ENCODE peak calls at places on chromosomes 2 and 18, in seven cellular contexts. One of them, this sample, is unnamed.

GRCh38 chr2:20506281-20506685 is 59.4 kb downstream of the RHOB start:
- DNase-seq in thoracic aorta: no peak
- DNase-seq in aorta: no peak
- DNase-seq in heart right ventricle: no peak
- DNase-seq in ovary: no peak
- DNase-seq in OCI-LY7: no peak
- DNase-seq in Peyer's patch: no peak
- DNase-seq in this sample: no peak

GRCh38 chr18:6885992-6886823 is 156.7 kb downstream of the ARHGAP28 start:
- DNase-seq in aorta: no peak
- DNase-seq in heart right ventricle: peak; percentile 67
- DNase-seq in ovary: peak; percentile 50
- DNase-seq in Peyer's patch: no peak
- DNase-seq in OCI-LY7: peak; percentile 41
- DNase-seq in thoracic aorta: no peak
- DNase-seq in this sample: peak; percentile 67

GRCh38 chr2:120283649-120284048 is 31.0 kb downstream of the RALB start:
- DNase-seq in OCI-LY7: no peak
- DNase-seq in thoracic aorta: no peak
- DNase-seq in Peyer's patch: no peak
- DNase-seq in ovary: no peak
- DNase-seq in heart right ventricle: no peak
- DNase-seq in aorta: no peak
- DNase-seq in this sample: no peak

GRCh38 chr2:224876522-224876921 is 160.4 kb upstream of the CCDC195 start:
- DNase-seq in aorta: no peak
- DNase-seq in OCI-LY7: no peak
- DNase-seq in thoracic aorta: no peak
- DNase-seq in Peyer's patch: no peak
- DNase-seq in ovary: no peak
- DNase-seq in heart right ventricle: no peak
- DNase-seq in this sample: no peak

GRCh38 chr2:108630567-108631405 is 88.5 kb upstream of the RANBP2 start:
- DNase-seq in Peyer's patch: no peak
- DNase-seq in thoracic aorta: no peak
- DNase-seq in ovary: no peak
- DNase-seq in OCI-LY7: no peak
- DNase-seq in heart right ventricle: no peak
- DNase-seq in aorta: no peak
- DNase-seq in this sample: no peak

GRCh38 chr2:88131999-88132368 is 4.1 kb upstream of the FABP1 start:
- DNase-seq in Peyer's patch: no peak
- DNase-seq in aorta: no peak
- DNase-seq in ovary: no peak
- DNase-seq in OCI-LY7: no peak
- DNase-seq in heart right ventricle: no peak
- DNase-seq in thoracic aorta: no peak
- DNase-seq in this sample: no peak

GRCh38 chr2:237711458-237712150 is 84.2 kb downstream of the LRRFIP1 start:
- DNase-seq in ovary: no peak
- DNase-seq in thoracic aorta: no peak
- DNase-seq in heart right ventricle: no peak
- DNase-seq in aorta: no peak
- DNase-seq in Peyer's patch: no peak
- DNase-seq in OCI-LY7: no peak
- DNase-seq in this sample: no peak

GRCh38 chr18:23632615-23633014 is 30.1 kb downstream of the ANKRD29 start:
- DNase-seq in OCI-LY7: no peak
- DNase-seq in ovary: no peak
- DNase-seq in aorta: no peak
- DNase-seq in Peyer's patch: no peak
- DNase-seq in thoracic aorta: no peak
- DNase-seq in heart right ventricle: no peak
- DNase-seq in this sample: no peak

GRCh38 chr2:96114546-96114902 is 1.8 kb downstream of the ADRA2B start:
- DNase-seq in thoracic aorta: no peak
- DNase-seq in heart right ventricle: no peak
- DNase-seq in aorta: peak; percentile 40
- DNase-seq in ovary: no peak
- DNase-seq in OCI-LY7: no peak
- DNase-seq in Peyer's patch: no peak
- DNase-seq in this sample: no peak

GRCh38 chr2:96116879-96117533 is 635 bp upstream of the ADRA2B start:
- DNase-seq in thoracic aorta: no peak
- DNase-seq in ovary: no peak
- DNase-seq in Peyer's patch: peak; percentile 77
- DNase-seq in heart right ventricle: peak; percentile 30
- DNase-seq in OCI-LY7: peak; percentile 70
- DNase-seq in aorta: peak; percentile 64
- DNase-seq in this sample: peak; percentile 54

GRCh38 chr2:96116424-96116878 is at the start of gene ADRA2B:
- DNase-seq in thoracic aorta: no peak
- DNase-seq in OCI-LY7: peak; percentile 44
- DNase-seq in ovary: no peak
- DNase-seq in heart right ventricle: peak; percentile 68
- DNase-seq in Peyer's patch: peak; percentile 88
- DNase-seq in aorta: peak; percentile 76
- DNase-seq in this sample: peak; percentile 80

GRCh38 chr2:96114903-96115581 is 1.3 kb downstream of the ADRA2B start:
- DNase-seq in ovary: no peak
- DNase-seq in heart right ventricle: no peak
- DNase-seq in thoracic aorta: no peak
- DNase-seq in Peyer's patch: peak; percentile 34
- DNase-seq in OCI-LY7: no peak
- DNase-seq in aorta: peak; percentile 41
- DNase-seq in this sample: no peak

DNA sequence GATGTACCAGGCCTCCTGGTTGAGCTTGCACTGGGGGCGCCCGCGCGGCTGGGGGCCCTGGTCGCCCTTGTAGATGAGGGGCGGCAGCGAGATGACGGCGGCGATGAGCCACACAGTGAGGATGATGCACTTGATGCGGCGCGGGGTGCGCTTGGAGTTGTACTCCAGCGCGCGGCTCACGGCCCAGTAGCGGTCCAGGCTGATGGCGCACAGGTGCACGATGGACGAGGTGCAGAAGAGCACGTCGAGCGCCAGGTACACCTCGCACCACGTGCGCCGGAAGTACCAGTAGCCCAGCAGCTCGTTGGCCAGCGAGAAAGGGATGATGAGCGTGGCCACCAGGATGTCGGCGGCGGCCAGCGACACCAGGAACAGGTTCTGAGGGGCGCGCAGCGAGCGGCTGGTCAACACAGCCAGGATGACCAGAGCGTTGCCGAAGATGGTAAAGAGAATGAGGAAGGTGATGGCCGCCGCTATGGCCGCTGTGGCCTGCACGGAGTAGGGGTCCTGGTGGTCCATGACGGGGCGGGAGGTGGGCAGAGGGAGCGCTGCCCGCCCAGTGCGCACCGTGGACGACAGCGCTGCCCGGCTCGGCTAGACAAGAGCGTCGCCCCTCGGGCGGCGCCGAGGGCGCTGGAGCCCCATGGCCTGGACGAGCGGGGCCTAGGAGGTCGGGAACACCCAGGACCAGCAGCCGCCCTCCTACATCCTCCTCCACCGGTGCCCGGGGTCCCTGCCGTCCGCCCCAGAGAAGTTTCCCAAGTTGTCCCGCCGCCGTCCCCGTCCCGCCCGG is 544 bp downstream of the ADRA2B start:
- DNase-seq in thoracic aorta: no peak
- DNase-seq in heart right ventricle: no peak
- DNase-seq in aorta: peak; percentile 50
- DNase-seq in ovary: no peak
- DNase-seq in OCI-LY7: no peak
- DNase-seq in Peyer's patch: peak; percentile 35
- DNase-seq in this sample: no peak
- H3K27ac ChIP-seq in thoracic aorta: no peak overlapping the region
- H3K27ac ChIP-seq in heart right ventricle: peak overlapping the region; percentile 64
- H3K27ac ChIP-seq in aorta: no peak overlapping the region
- H3K27ac ChIP-seq in ovary: no peak overlapping the region
- H3K27ac ChIP-seq in OCI-LY7: no peak overlapping the region
- H3K27ac ChIP-seq in Peyer's patch: peak overlapping the region; percentile 75
- H3K27ac ChIP-seq in this sample: no peak overlapping the region

GRCh38 chr2:96903318-96903717 is 33.4 kb upstream of the SEMA4C start:
- DNase-seq in aorta: no peak
- DNase-seq in thoracic aorta: no peak
- DNase-seq in heart right ventricle: no peak
- DNase-seq in OCI-LY7: no peak
- DNase-seq in Peyer's patch: no peak
- DNase-seq in ovary: no peak
- DNase-seq in this sample: no peak

GRCh38 chr2:96909651-96910050 is 39.8 kb upstream of the SEMA4C start:
- DNase-seq in OCI-LY7: no peak
- DNase-seq in aorta: no peak
- DNase-seq in Peyer's patch: no peak
- DNase-seq in thoracic aorta: no peak
- DNase-seq in ovary: no peak
- DNase-seq in heart right ventricle: peak; percentile 60
- DNase-seq in this sample: no peak

GRCh38 chr2:96906719-96907404 is 37.0 kb upstream of the SEMA4C start:
- DNase-seq in thoracic aorta: peak; percentile 66
- DNase-seq in aorta: peak; percentile 82
- DNase-seq in ovary: peak; percentile 77
- DNase-seq in Peyer's patch: no peak
- DNase-seq in heart right ventricle: peak; percentile 74
- DNase-seq in OCI-LY7: no peak
- DNase-seq in this sample: no peak

GRCh38 chr2:96903809-96904208 is 33.9 kb upstream of the SEMA4C start:
- DNase-seq in heart right ventricle: no peak
- DNase-seq in Peyer's patch: no peak
- DNase-seq in OCI-LY7: no peak
- DNase-seq in ovary: no peak
- DNase-seq in aorta: no peak
- DNase-seq in thoracic aorta: no peak
- DNase-seq in this sample: no peak

DNA sequence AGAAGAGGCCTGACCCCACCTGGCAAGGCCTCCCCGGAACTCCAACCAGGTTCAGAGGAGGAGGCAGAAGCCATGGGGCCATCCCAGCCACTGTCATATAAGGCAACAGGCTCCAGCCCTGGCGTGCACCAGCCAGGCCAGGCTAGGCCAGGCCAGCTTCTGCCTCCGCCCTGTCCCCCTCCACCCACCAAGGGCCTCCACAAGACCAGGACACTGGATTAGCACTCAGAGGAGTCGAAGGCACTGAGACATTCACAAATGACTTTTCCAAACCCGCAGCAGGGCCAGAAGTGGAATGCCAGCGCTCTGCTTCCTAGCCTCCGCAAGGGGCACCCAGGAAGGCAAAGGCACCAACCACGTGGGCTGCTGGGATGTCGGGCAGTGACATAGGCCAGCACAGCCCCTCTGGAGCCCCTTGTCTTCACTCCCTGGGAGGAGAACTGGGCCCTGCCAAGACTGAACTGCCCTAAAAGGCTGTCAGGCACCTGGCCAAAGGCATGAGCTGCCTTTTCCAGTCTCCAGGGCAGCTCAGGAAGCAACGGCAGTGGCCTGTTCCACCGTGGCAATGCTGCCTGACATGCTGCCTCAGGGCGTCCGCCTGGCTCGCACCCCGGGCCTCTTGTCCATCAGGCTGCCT is 37.6 kb upstream of the SEMA4C start:
- DNase-seq in thoracic aorta: peak; percentile 67
- DNase-seq in Peyer's patch: no peak
- DNase-seq in heart right ventricle: peak; percentile 90
- DNase-seq in ovary: peak; percentile 70
- DNase-seq in aorta: peak; percentile 92
- DNase-seq in OCI-LY7: no peak
- DNase-seq in this sample: no peak
- H3K27ac ChIP-seq in thoracic aorta: peak overlapping the region; percentile 97
- H3K27ac ChIP-seq in Peyer's patch: peak overlapping the region; percentile 58
- H3K27ac ChIP-seq in heart right ventricle: peak overlapping the region; percentile 94
- H3K27ac ChIP-seq in ovary: peak overlapping the region; percentile 40
- H3K27ac ChIP-seq in aorta: peak overlapping the region; percentile 52
- H3K27ac ChIP-seq in OCI-LY7: no peak overlapping the region
- H3K27ac ChIP-seq in this sample: peak overlapping the region; percentile 80

DNA sequence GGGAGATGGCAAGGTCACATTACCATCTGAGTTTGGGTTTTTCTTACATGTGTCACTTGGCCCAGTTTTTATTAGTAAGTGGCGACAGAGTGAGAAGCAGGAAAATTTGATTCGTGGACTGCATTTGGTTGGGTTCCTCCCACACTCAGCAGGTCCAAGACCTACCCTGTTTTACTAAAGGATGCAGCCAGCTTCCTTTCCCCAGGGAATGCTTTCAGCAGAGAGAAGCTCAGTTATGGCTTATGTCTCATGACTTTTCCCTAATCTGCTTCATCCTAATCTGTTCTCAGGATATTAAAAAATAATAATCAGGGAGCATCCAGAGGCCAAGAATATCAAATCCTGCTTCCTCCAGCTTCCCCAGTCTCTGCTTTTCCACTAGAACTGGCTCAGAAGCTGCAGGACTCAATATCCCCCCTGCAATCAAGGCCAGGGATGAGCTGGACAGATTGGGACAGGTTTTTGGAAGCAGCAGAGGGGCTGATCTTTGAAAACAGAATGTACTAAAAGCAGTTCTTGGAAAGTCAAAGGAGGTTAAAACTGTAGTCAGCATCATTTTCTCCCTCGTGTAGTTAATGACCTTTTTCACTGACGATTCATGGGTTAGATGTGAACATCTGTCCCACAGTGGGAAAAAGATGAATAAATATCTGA is 326.8 kb upstream of the TNP1 start:
- DNase-seq in heart right ventricle: peak; percentile 74
- DNase-seq in Peyer's patch: no peak
- DNase-seq in OCI-LY7: no peak
- DNase-seq in thoracic aorta: no peak
- DNase-seq in aorta: peak; percentile 50
- DNase-seq in ovary: peak; percentile 53
- DNase-seq in this sample: no peak
- H3K27ac ChIP-seq in heart right ventricle: peak overlapping the region; percentile 19
- H3K27ac ChIP-seq in Peyer's patch: no peak overlapping the region
- H3K27ac ChIP-seq in OCI-LY7: no peak overlapping the region
- H3K27ac ChIP-seq in thoracic aorta: peak overlapping the region; percentile 82
- H3K27ac ChIP-seq in aorta: peak overlapping the region; percentile 96
- H3K27ac ChIP-seq in ovary: no peak overlapping the region
- H3K27ac ChIP-seq in this sample: no peak overlapping the region

DNA sequence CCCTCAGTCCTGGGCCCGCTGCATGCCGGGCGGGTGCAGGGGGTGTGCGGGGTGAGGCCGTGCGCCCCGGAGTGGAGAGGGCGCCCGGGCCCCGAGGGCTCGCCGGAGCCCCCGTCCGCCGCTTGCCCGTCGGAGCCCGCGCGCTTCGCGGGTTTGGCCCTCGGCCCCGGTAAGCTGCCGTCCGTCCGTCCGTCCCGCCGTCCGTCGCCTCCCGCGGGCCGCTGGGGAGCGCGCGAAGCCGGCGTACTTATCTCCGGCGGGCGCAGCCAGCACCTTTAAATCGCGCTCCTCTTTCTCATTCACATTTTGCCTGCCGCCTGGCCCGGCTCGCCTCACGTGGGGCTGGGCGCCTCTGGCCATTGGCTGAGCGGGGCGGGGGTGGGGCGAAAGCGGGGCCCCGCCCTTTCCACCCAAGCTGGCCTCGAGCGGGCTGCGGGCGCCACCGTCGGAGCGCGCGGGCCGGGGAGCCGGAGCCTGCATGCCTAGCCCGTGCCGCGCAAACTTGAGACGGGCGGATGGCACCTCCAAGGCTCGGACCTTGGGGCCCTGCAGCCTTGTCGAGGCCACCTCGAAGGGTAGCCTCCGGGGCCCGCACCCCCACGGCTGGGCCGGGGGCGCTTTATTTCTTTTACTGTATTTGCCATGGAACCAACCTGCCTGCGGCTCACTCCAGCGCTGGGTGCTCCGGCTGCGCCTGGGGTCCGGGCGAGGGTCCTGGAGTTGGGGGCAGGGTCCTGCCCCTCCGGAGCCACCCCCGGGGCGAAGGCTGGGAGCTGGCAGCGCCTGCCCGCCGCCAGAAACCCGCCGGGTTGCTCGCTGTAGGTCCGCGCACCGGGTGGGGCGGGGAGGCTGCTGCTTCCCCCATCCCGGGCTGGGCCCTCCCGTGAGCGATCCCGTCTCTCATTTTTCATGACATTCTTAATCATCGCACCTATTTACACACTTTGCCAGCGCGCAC is at the start of gene GBX2:
- DNase-seq in Peyer's patch: peak; percentile 72
- DNase-seq in ovary: no peak
- DNase-seq in aorta: no peak
- DNase-seq in OCI-LY7: no peak
- DNase-seq in heart right ventricle: no peak
- DNase-seq in thoracic aorta: no peak
- DNase-seq in this sample: peak; percentile 40
- H3K27ac ChIP-seq in Peyer's patch: no peak within 1 kb of the TSS
- H3K27ac ChIP-seq in ovary: no peak within 1 kb of the TSS
- H3K27ac ChIP-seq in aorta: no peak within 1 kb of the TSS
- H3K27ac ChIP-seq in OCI-LY7: no peak within 1 kb of the TSS
- H3K27ac ChIP-seq in heart right ventricle: no peak within 1 kb of the TSS
- H3K27ac ChIP-seq in thoracic aorta: no peak within 1 kb of the TSS
- H3K27ac ChIP-seq in this sample: no peak within 1 kb of the TSS